ENCODE peak calls at places on chromosomes 4 and X, in seven cellular contexts. U, R, X, Z, A, F and W are unnamed samples. For H4K20me1, the result is how much of the 10 kb centered on the place peaks cover.

GRCh38 chr4:128840711-128841318 is 31.3 kb downstream of the JADE1 start:
- DNase-seq in U (no peak), R (no peak), X (no peak), Z (no peak), A (no peak), F (no peak), W (no peak)

GRCh38 chrX:65596270-65596669 is 61.7 kb upstream of the LAS1L start:
- DNase-seq in U (peak), R (peak), X (no peak), Z (no peak), A (peak), F (no peak), W (peak)

GRCh38 chrX:71603618-71604017 is 14.7 kb downstream of the CXCR3 start:
- DNase-seq in U (peak), R (peak), X (no peak), Z (peak), A (peak), F (no peak), W (no peak)

GRCh38 chrX:134512566-134512965 is 52.6 kb downstream of the HPRT1 start:
- DNase-seq in U (peak), R (peak), X (no peak), Z (peak), A (peak), F (no peak), W (peak)

GRCh38 chr4:57148831-57149230 is 38.6 kb upstream of the IGFBP7 start:
- DNase-seq in U (peak), R (peak), X (no peak), Z (no peak), A (peak), F (no peak), W (no peak)

GRCh38 chr4:143095447-143095846 is 89.3 kb upstream of the USP38 start:
- DNase-seq in U (no peak), R (no peak), X (no peak), Z (no peak), A (no peak), F (no peak), W (no peak)

GRCh38 chr4:186644737-186645261 is 78.9 kb downstream of the FAT1 start:
- DNase-seq in U (peak), R (peak), X (no peak), Z (no peak), A (no peak), F (no peak), W (no peak)

GRCh38 chrX:11665144-11666040 is at the start of gene ARHGAP6:
- DNase-seq in U (peak), R (peak), X (peak), Z (no peak), A (peak), F (no peak), W (peak)

GRCh38 chr4:114694770-114695169 is 96.2 kb downstream of the UGT8 start:
- DNase-seq in U (peak), R (peak), X (peak), Z (peak), A (peak), F (peak), W (peak)

DNA sequence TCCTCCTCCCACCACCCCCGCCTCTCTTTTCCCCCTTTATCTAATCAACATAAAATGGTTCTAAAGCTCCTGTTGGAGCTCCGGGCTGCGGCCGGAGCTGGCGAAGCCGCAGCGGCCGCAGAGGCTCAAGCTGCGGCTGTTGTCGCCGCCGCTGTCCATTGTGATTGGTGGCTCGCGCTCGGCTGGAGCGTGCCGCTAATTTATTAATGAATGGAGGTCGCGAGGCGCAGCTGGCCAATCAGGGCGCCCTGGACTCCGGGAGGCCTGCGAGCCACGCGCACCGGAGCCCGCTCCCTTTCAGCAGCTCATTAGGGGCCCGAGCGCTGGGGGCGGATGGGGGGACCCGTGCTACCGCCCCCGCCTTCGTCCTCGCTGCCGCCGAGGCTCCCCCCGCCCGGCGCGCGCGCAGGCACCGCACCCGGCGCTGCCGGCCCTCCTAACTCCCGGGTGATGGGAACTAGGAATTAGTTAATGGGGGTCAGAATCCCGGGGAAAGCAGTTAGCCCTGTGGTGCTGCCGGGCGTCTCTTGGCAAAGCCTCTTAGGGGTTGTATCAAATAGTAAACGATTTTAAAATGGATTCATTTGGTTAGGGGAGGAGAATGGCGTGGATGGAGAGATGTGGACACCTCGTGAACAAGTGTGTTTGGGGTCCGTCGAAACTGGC is 554 bp upstream of the NEUROG2 start:
- DNase-seq in U (no peak), R (no peak), X (peak), Z (no peak), A (no peak), F (peak), W (no peak)
- H4K20me1 ChIP-seq in U (under half), R (under half), X (under half), Z (under half), A (under half), F (under half), W (under half)

DNA sequence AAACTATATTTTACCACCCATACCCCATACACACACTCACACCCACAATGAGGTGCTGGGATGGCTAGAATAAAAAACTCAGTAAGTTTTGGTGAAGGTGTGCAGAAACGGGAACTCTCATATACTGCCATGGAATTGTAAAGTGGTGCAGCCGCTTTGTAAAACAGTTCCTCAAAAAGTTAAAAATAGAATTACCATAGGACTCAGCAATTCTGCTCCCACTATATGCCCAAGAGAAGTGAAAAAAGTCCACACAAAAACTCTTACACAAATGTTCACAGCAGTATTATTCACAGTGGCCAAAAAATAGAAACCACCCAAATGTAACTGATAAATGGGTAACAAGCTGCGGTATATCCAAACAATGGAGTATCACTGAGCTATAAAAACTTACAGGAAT is 6.5 kb downstream of the CENPU start:
- DNase-seq in U (no peak), R (no peak), X (no peak), Z (no peak), A (no peak), F (no peak), W (no peak)
- H4K20me1 ChIP-seq in U (under half), R (under half), X (under half), Z (under half), A (under half), F (under half), W (under half)

DNA sequence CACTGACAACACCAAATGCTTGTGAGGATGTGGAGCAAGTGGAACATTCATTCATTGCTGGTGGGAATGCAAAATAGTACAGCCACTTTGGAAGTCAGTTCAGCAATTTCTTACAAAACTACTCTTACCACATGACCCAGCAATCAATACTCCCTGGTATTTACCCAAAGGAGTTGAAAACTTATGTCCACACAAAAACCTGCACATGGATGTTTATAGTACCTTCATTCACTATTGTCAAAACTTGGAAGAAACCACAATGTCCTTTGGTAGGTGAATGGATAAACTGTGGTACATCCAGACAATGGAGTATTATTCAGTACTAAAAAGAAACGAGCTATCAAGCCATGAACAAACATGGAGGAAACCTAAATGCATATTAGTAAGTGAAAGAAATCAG is 27.5 kb downstream of the HUWE1 start:
- DNase-seq in U (no peak), R (no peak), X (no peak), Z (no peak), A (no peak), F (no peak), W (no peak)
- H4K20me1 ChIP-seq in U (half or more), R (under half), X (half or more), Z (under half), A (under half), F (under half), W (under half)

GRCh38 chr4:184448828-184449227 is 25.5 kb downstream of the IRF2 start:
- DNase-seq in U (peak), R (peak), X (no peak), Z (no peak), A (peak), F (no peak), W (peak)
- H4K20me1 ChIP-seq in U (under half), R (under half), X (under half), Z (under half), A (under half), F (under half), W (under half)

GRCh38 chr4:108120789-108121188 is 47.9 kb downstream of the LEF1 start:
- DNase-seq in U (no peak), R (no peak), X (no peak), Z (no peak), A (no peak), F (no peak), W (no peak)

GRCh38 chr4:108117473-108118182 is 51.1 kb downstream of the LEF1 start:
- DNase-seq in U (no peak), R (no peak), X (no peak), Z (no peak), A (no peak), F (peak), W (no peak)

GRCh38 chr4:108116423-108117168 is 52.1 kb downstream of the LEF1 start:
- DNase-seq in U (no peak), R (no peak), X (no peak), Z (no peak), A (no peak), F (peak), W (no peak)

GRCh38 chr4:108118505-108118904 is 50.2 kb downstream of the LEF1 start:
- DNase-seq in U (no peak), R (no peak), X (no peak), Z (no peak), A (no peak), F (peak), W (no peak)

DNA sequence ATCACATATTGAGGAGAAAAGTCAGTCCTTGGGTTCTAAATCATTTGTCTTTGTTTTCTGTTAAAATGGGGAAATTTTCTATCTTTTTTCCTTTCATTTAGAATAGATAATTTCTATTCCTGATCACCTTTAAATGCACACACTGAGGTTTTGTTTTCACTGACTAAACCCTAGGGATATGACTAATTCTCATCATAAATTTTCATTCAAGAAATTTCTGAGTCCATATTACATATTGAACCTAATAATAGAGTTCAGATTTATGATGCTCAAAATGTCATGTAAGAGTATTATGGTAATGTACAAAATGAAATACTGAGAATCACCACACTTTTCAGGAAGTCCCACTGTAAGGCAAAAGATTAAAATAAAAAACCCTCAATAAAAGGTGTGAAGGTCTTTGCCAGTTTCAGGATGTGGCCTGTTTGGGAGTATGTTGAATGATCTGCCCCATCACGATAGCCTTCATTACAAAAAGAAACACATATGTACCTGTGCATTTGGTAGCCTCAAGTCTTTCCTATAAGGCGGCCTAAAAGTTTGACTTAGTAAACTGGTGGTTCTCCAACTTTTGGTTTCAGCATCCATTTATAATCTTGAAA is 49.4 kb downstream of the LEF1 start:
- DNase-seq in U (no peak), R (no peak), X (no peak), Z (no peak), A (no peak), F (no peak), W (no peak)
- H4K20me1 ChIP-seq in U (under half), R (under half), X (under half), Z (under half), A (under half), F (under half), W (under half)

GRCh38 chr4:3311095-3311372 is 18.2 kb downstream of the RGS12 start:
- DNase-seq in U (no peak), R (no peak), X (no peak), Z (no peak), A (no peak), F (no peak), W (no peak)
- H4K20me1 ChIP-seq in U (under half), R (under half), X (half or more), Z (under half), A (under half), F (under half), W (under half)

GRCh38 chrX:1516596-1517104 is 20.3 kb downstream of the P2RY8 start:
- DNase-seq in U (no peak), R (no peak), X (no peak), Z (no peak), A (no peak), F (no peak), W (no peak)
- H4K20me1 ChIP-seq in U (under half), R (under half), X (under half), Z (under half), A (under half), F (under half), W (under half)